ENCODE peak calls at places on chromosomes 11 and 22, in ten cellular contexts. O is suprapubic skin, S is Calu3, K is HFFc6, F is ovary, D is GM13977, L is WERI-Rb-1, E is BE2C, N is endothelial cell, H is GM12865. T is an unnamed sample.

GRCh38 chr11:71221201-71221600 is 31.2 kb downstream of the SHANK2 start:
- DNase-seq in H (no peak), D (no peak), O (no peak), F (no peak), E (no peak), N (no peak), S (no peak), K (no peak), L (no peak), T (no peak)

GRCh38 chr11:70601861-70602575 is 203.7 kb downstream of the CTTN start:
- DNase-seq in E (no peak), D (no peak), S (no peak), L (no peak), N (no peak), H (no peak), K (no peak), O (no peak), F (no peak), T (no peak)

GRCh38 chr11:78140392-78141077 is 1.1 kb upstream of the ALG8 start:
- DNase-seq in S (no peak), K (no peak), F (no peak), D (peak), H (peak), L (no peak), N (no peak), O (no peak), E (no peak), T (no peak)

GRCh38 chr22:28029201-28029948 is 110.3 kb upstream of the PITPNB start:
- DNase-seq in K (no peak), F (no peak), L (no peak), N (peak), S (peak), D (no peak), O (no peak), E (peak), H (no peak), T (no peak)

GRCh38 chr22:27110985-27111451 is 453.6 kb downstream of the MIAT start:
- DNase-seq in O (no peak), N (no peak), F (no peak), D (no peak), E (no peak), H (no peak), L (peak), K (no peak), S (peak), T (no peak)

GRCh38 chr11:62141111-62142042 is 17.6 kb downstream of the INCENP start:
- DNase-seq in L (no peak), K (no peak), H (no peak), N (no peak), O (no peak), F (no peak), E (no peak), S (no peak), D (no peak), T (no peak)

GRCh38 chr22:28791841-28792490 is 8.4 kb downstream of the XBP1 start:
- DNase-seq in D (peak), E (no peak), K (no peak), N (no peak), S (no peak), O (no peak), L (no peak), H (peak), F (no peak), T (peak)

GRCh38 chr11:58133329-58134076 is 8.2 kb upstream of the OR9I1 start:
- DNase-seq in L (no peak), D (no peak), N (no peak), O (no peak), H (no peak), K (no peak), F (no peak), E (no peak), S (no peak), T (no peak)

GRCh38 chr11:116853461-116854073 is 16.1 kb upstream of the APOA1 start:
- DNase-seq in O (no peak), K (peak), S (peak), F (no peak), H (peak), E (no peak), N (no peak), D (peak), L (no peak), T (peak)

GRCh38 chr11:87451400-87451799 is 413.7 kb downstream of the TMEM135 start:
- DNase-seq in S (no peak), O (no peak), H (no peak), D (no peak), L (no peak), K (no peak), F (no peak), E (no peak), N (no peak), T (no peak)

GRCh38 chr22:33766056-33766455 is 154.2 kb downstream of the LARGE1 start:
- DNase-seq in K (no peak), E (no peak), H (no peak), L (peak), S (no peak), F (no peak), D (no peak), N (no peak), O (no peak), T (no peak)

GRCh38 chr11:28026634-28027290 is 81.2 kb downstream of the KIF18A start:
- DNase-seq in D (no peak), N (no peak), H (no peak), S (no peak), K (no peak), O (no peak), F (no peak), L (no peak), E (no peak), T (no peak)

GRCh38 chr22:46321387-46321775 is 14.1 kb upstream of the TRMU start:
- DNase-seq in N (no peak), S (no peak), K (no peak), F (no peak), O (no peak), H (no peak), E (no peak), L (no peak), D (no peak), T (no peak)

GRCh38 chr11:33724644-33725035 is 11.6 kb downstream of the CD59 start:
- DNase-seq in F (no peak), E (no peak), S (no peak), D (no peak), N (no peak), K (peak), L (no peak), H (no peak), O (no peak), T (no peak)

GRCh38 chr22:26977741-26978140 is 320.4 kb downstream of the MIAT start:
- DNase-seq in S (no peak), D (no peak), K (no peak), L (no peak), N (no peak), E (no peak), F (no peak), H (no peak), O (no peak), T (no peak)

GRCh38 chr11:2466869-2467694 is 22.3 kb downstream of the KCNQ1 start:
- DNase-seq in K (no peak), S (no peak), D (peak), F (no peak), E (no peak), O (no peak), L (no peak), H (peak), N (no peak), T (peak)

GRCh38 chr22:19291218-19291579 is 320 bp downstream of the CLTCL1 start:
- DNase-seq in F (no peak), L (peak), E (peak), N (peak), S (peak), D (peak), H (peak), K (peak), O (peak), T (peak)

GRCh38 chr11:129815596-129816461 is at the start of gene TMEM45B:
- DNase-seq in L (peak), E (peak), S (peak), N (peak), H (no peak), D (no peak), K (no peak), F (no peak), O (no peak), T (no peak)

GRCh38 chr11:45661417-45662055 is 3.9 kb downstream of the CHST1 start:
- DNase-seq in E (no peak), H (no peak), S (no peak), N (no peak), L (no peak), O (no peak), K (no peak), D (no peak), F (no peak), T (no peak)

GRCh38 chr11:60915250-60915914 is 1.4 kb downstream of the TMEM109 start:
- DNase-seq in S (peak), N (peak), D (peak), E (no peak), H (peak), O (no peak), K (peak), L (no peak), F (peak), T (peak)

DNA sequence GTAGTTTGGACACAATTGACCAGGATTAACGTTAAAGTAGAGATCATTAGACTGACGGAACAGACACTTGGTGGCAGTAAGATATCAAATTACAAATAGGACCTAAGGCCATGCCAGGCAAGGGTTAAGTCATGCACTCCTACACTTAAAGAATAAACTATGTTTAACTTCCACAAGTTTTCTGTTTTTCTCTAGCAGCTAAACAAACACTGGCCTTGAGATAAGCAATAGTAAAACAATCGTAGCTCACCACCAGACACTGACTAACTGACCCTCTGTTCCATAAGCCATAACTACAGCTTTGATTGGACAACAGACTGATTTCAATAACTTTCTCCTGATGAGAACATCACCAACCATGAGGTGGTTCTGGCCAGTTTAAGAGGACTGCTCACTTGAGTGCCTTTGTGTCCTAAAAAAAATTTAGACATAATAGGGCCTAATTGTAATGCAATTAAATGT is 2.0 kb upstream of the CEP126 start:
- DNase-seq in L (no peak), E (no peak), D (no peak), F (no peak), O (no peak), H (no peak), K (no peak), S (no peak), N (no peak), T (no peak)
- TF ChIP-seq CTCF in L (no peak), E (no peak), D (no peak), F (no peak), O (no peak), H (no peak), K (no peak), S (no peak), N (no peak), T (no peak)

GRCh38 chr11:76086713-76087635 is 119.3 kb downstream of the WNT11 start:
- DNase-seq in O (no peak), S (no peak), E (no peak), N (no peak), F (no peak), L (no peak), D (no peak), K (peak), H (no peak), T (no peak)

GRCh38 chr11:76087749-76088148 is 118.6 kb downstream of the WNT11 start:
- DNase-seq in K (no peak), H (no peak), F (no peak), L (no peak), E (no peak), S (no peak), N (no peak), O (no peak), D (no peak), T (no peak)

GRCh38 chr11:76085321-76085720 is 121.0 kb downstream of the WNT11 start:
- DNase-seq in F (no peak), L (no peak), H (no peak), N (no peak), K (no peak), O (no peak), S (no peak), D (no peak), E (no peak), T (no peak)

GRCh38 chr11:76083563-76084451 is 122.5 kb downstream of the WNT11 start:
- DNase-seq in N (no peak), L (no peak), K (no peak), S (no peak), E (no peak), F (no peak), H (no peak), D (no peak), O (no peak), T (no peak)
- TF ChIP-seq CTCF in N (no peak), L (no peak), K (no peak), S (no peak), E (no peak), F (no peak), H (no peak), D (no peak), O (no peak), T (no peak)

DNA sequence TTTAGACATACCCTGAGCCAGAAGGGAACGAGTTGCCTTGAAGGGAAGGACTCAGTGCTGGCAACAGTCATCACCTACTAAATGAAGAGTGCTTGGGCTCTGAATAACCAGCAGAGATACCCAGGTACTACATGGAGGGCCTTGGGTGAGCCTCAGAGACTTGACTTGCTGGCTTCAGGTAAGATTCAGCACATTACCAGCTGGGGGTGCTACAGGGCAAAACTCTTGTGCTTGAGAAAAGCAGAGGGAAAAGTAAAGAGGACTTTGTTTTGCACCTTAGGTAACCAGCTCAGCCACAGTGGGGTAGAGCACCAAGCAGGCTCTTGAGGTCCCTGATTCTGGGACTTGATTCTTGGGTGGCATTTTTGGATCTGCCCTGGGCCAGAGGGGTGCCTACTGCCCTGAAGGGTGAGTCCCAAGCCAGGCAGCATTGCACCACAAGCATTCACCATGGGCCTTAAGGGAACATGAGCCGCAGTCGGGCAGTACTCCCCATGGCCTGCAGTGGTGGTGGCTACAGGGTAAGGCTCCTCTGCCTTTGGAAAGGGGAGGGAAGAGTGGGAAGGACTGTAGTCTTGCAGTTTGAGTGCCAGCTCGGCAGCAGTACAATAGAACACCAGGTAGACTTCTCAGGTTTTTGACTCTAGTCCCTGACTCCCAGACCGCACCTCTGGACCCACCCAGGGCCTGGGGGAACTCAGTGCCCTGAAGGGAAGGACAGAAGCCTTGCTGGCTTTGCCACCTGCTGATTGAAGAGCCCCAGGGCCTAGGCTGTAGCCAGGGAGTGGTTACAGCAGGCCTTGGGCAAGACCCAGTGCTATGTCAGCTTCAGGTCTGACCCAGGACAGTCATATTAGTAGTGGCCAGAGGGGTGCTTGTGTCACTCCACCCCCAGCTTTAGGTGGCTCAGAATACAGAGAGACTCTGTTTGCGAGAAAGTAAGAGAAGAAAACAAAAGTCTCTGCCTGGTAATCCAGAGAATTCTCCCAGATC is 22.7 kb upstream of the PLEKHA7 start:
- DNase-seq in H (peak), O (no peak), F (no peak), E (no peak), D (no peak), N (no peak), S (peak), K (no peak), L (peak), T (no peak)
- TF ChIP-seq CTCF in H (peak), O (no peak), F (no peak), E (no peak), D (peak), N (no peak), S (peak), K (no peak), L (peak), T (peak)

GRCh38 chr22:37697540-37697835 is 640 bp downstream of the TRIOBP start:
- DNase-seq in O (no peak), L (no peak), N (no peak), S (no peak), E (no peak), K (no peak), D (no peak), H (no peak), F (no peak), T (no peak)

GRCh38 chr22:37692627-37693285 is 4.1 kb upstream of the TRIOBP start:
- DNase-seq in S (no peak), D (no peak), F (no peak), N (no peak), H (no peak), L (no peak), O (no peak), E (no peak), K (no peak), T (no peak)

GRCh38 chr22:37701121-37701786 is 4.4 kb downstream of the TRIOBP start:
- DNase-seq in L (no peak), N (no peak), E (no peak), O (no peak), H (no peak), D (no peak), F (no peak), K (no peak), S (no peak), T (no peak)

GRCh38 chr22:37690901-37691504 is 4.9 kb downstream of the NOL12 start:
- DNase-seq in D (no peak), S (no peak), O (no peak), L (no peak), K (no peak), H (no peak), F (no peak), N (no peak), E (no peak), T (no peak)

GRCh38 chr22:37696657-37697539 is at the start of gene TRIOBP:
- DNase-seq in E (peak), F (peak), L (peak), H (peak), S (peak), O (peak), N (peak), D (peak), K (peak), T (peak)
- TF ChIP-seq CTCF in E (peak), F (peak), L (peak), H (peak), S (peak), O (no peak), N (no peak), D (peak), K (peak), T (peak)

GRCh38 chr22:44727709-44728108 is 24.7 kb upstream of the ARHGAP8 start:
- DNase-seq in N (no peak), S (no peak), E (no peak), O (no peak), K (no peak), D (no peak), L (no peak), H (no peak), F (no peak), T (no peak)

GRCh38 chr22:44730490-44731356 is 21.7 kb upstream of the ARHGAP8 start:
- DNase-seq in N (no peak), F (no peak), H (no peak), E (no peak), D (no peak), S (no peak), L (no peak), O (no peak), K (no peak), T (no peak)

GRCh38 chr22:44728761-44729261 is 23.6 kb upstream of the ARHGAP8 start:
- DNase-seq in N (no peak), F (peak), H (no peak), E (no peak), K (no peak), S (no peak), O (no peak), L (no peak), D (no peak), T (no peak)

GRCh38 chr22:44730034-44730433 is 22.3 kb upstream of the ARHGAP8 start:
- DNase-seq in S (no peak), H (no peak), F (no peak), L (no peak), K (no peak), D (no peak), E (no peak), N (no peak), O (no peak), T (no peak)

GRCh38 chr22:44729391-44730012 is 22.9 kb upstream of the ARHGAP8 start:
- DNase-seq in F (peak), N (no peak), D (no peak), O (no peak), L (no peak), E (peak), H (peak), K (peak), S (no peak), T (no peak)
- TF ChIP-seq CTCF in F (peak), N (no peak), D (peak), O (no peak), L (no peak), E (peak), H (peak), K (peak), S (no peak), T (no peak)

GRCh38 chr11:121451982-121452608 is at the start of gene SORL1:
- DNase-seq in F (peak), H (peak), L (peak), N (peak), K (no peak), O (no peak), E (peak), S (peak), D (peak), T (peak)
- TF ChIP-seq CTCF in F (peak), H (peak), L (peak), N (peak), K (peak), O (peak), E (peak), S (peak), D (peak), T (peak)

GRCh38 chr11:119585038-119585666 is 143.8 kb downstream of the NECTIN1 start:
- DNase-seq in E (no peak), K (no peak), D (no peak), N (peak), H (no peak), F (peak), L (peak), S (peak), O (no peak), T (no peak)

GRCh38 chr11:119586181-119586580 is 142.8 kb downstream of the NECTIN1 start:
- DNase-seq in D (no peak), L (no peak), E (no peak), K (no peak), O (no peak), N (no peak), F (no peak), H (no peak), S (no peak), T (no peak)

GRCh38 chr11:119583585-119583984 is 145.4 kb downstream of the NECTIN1 start:
- DNase-seq in N (no peak), H (no peak), D (no peak), F (no peak), E (no peak), O (no peak), L (no peak), K (no peak), S (no peak), T (no peak)

GRCh38 chr11:119580751-119581150 is 148.2 kb downstream of the NECTIN1 start:
- DNase-seq in K (no peak), H (no peak), F (no peak), O (no peak), D (no peak), S (no peak), E (no peak), N (no peak), L (no peak), T (no peak)

GRCh38 chr11:119584193-119585037 is 144.6 kb downstream of the NECTIN1 start:
- DNase-seq in F (peak), H (peak), K (no peak), L (peak), S (peak), D (no peak), O (no peak), N (peak), E (peak), T (no peak)
- TF ChIP-seq CTCF in F (no peak), H (no peak), K (no peak), L (no peak), S (no peak), D (no peak), O (no peak), N (no peak), E (no peak), T (no peak)

DNA sequence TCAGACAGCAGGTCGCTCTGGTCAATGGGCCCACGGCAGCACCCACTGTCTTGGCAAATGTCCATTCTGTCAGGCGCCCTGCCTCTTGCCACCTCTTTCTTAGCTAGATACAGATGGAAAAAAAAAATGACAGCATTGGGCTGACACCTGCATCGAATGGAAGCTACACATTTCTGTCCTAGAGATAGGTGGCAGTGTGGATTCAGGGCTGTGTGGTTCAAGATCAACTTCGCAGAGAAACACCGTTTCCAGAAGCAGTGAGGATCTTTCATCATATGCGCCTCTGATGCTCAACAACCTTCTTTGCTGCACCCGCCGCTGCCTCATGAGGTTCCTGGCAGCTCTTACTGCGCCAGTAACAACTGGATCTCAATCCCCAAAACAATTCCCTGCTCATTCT is 236.3 kb downstream of the KIRREL3 start:
- DNase-seq in K (no peak), H (peak), D (no peak), S (peak), L (no peak), N (no peak), E (no peak), F (no peak), O (no peak), T (no peak)
- TF ChIP-seq CTCF in K (peak), H (peak), D (peak), S (no peak), L (peak), N (no peak), E (no peak), F (no peak), O (no peak), T (no peak)